ENCODE peak calls at places on chromosomes 11 and 22, in ten cellular contexts. B is right lobe of liver, G is IMR-90, A is breast epithelium, T is prostate gland, P is uterus, R is endothelial cell of umbilical vein, V is H1, S is A549, K is esophagus squamous epithelium. M is an unnamed sample. For H3K4me1, the result is how much of the 10 kb centered on the place peaks cover.

GRCh38 chr11:79902493-79902892 is 461.7 kb upstream of the TENM4 start:
- DNase-seq in A (no peak), R (no peak), V (no peak), G (peak), T (no peak), K (no peak), S (no peak), B (no peak), P (no peak), M (no peak)

GRCh38 chr11:120168108-120168959 is 30.4 kb upstream of the TRIM29 start:
- DNase-seq in A (no peak), B (no peak), K (no peak), P (no peak), R (no peak), V (no peak), S (no peak), T (no peak), G (peak), M (no peak)

GRCh38 chr22:38069372-38070249 is 12.4 kb downstream of the PICK1 start:
- DNase-seq in T (peak), K (no peak), A (no peak), R (peak), G (peak), P (peak), V (no peak), S (peak), B (peak), M (no peak)

GRCh38 chr11:117345039-117345438 is 17.4 kb downstream of the CEP164 start:
- DNase-seq in S (no peak), V (no peak), K (no peak), G (peak), T (no peak), B (no peak), R (no peak), P (no peak), A (no peak), M (no peak)

GRCh38 chr22:43471186-43471585 is 59.4 kb downstream of the MPPED1 start:
- DNase-seq in S (no peak), B (no peak), A (no peak), P (no peak), G (no peak), V (no peak), K (no peak), T (no peak), R (no peak), M (no peak)

GRCh38 chr11:82507288-82507687 is 226.4 kb downstream of the FAM181B start:
- DNase-seq in B (no peak), R (no peak), K (no peak), G (no peak), S (no peak), T (no peak), V (no peak), P (no peak), A (no peak), M (no peak)

GRCh38 chr11:2174361-2174760 is 2.7 kb upstream of the TH start:
- DNase-seq in B (no peak), S (no peak), T (no peak), P (no peak), V (no peak), R (no peak), A (no peak), G (no peak), K (no peak), M (no peak)

GRCh38 chr11:100939581-100939980 is 190.0 kb downstream of the PGR start:
- DNase-seq in G (no peak), R (no peak), A (no peak), V (no peak), B (no peak), S (no peak), K (no peak), T (no peak), P (no peak), M (no peak)

GRCh38 chr22:23207786-23208325 is 27.5 kb downstream of the BCR start:
- DNase-seq in G (no peak), B (no peak), T (no peak), R (no peak), K (no peak), A (no peak), V (no peak), P (no peak), S (no peak), M (peak)

GRCh38 chr11:819943-820649 is 1.4 kb downstream of the PNPLA2 start:
- DNase-seq in B (peak), K (peak), T (peak), R (peak), V (peak), A (peak), S (peak), G (peak), P (peak), M (peak)

GRCh38 chr22:27554106-27554814 is 247.3 kb downstream of the MN1 start:
- DNase-seq in A (no peak), T (no peak), G (peak), V (no peak), S (no peak), R (peak), B (no peak), P (peak), K (no peak), M (no peak)

GRCh38 chr11:3903207-3903896 is 47.9 kb downstream of the STIM1 start:
- DNase-seq in G (no peak), V (no peak), S (no peak), K (no peak), R (no peak), T (no peak), B (no peak), P (no peak), A (peak), M (no peak)

GRCh38 chr22:44615602-44616180 is 86.3 kb upstream of the PRR5 start:
- DNase-seq in B (no peak), T (no peak), S (no peak), A (no peak), K (no peak), V (no peak), R (no peak), G (no peak), P (no peak), M (no peak)

GRCh38 chr22:49935561-49935960 is 17.1 kb downstream of the CRELD2 start:
- DNase-seq in B (no peak), G (no peak), P (no peak), R (no peak), K (no peak), V (no peak), T (no peak), A (no peak), S (no peak), M (no peak)

GRCh38 chr22:49934891-49935557 is 16.6 kb downstream of the CRELD2 start:
- DNase-seq in R (peak), B (peak), K (no peak), V (peak), T (peak), G (peak), A (peak), S (peak), P (peak), M (peak)

GRCh38 chr22:49936018-49936972 is 17.9 kb downstream of the CRELD2 start:
- DNase-seq in R (peak), A (peak), P (peak), V (peak), K (peak), S (peak), G (peak), B (peak), T (peak), M (peak)

GRCh38 chr22:49933236-49933921 is 14.9 kb downstream of the CRELD2 start:
- DNase-seq in A (peak), G (no peak), R (no peak), B (peak), P (peak), S (no peak), K (no peak), V (no peak), T (no peak), M (peak)

GRCh38 chr22:49934144-49934890 is 15.9 kb downstream of the CRELD2 start:
- DNase-seq in V (no peak), K (no peak), P (peak), R (no peak), A (peak), T (peak), S (no peak), B (peak), G (peak), M (peak)
- TF ChIP-seq POLR2A in V (no peak), K (no peak), P (no peak), R (no peak), A (no peak), T (peak), S (no peak), B (no peak), G (no peak), M (peak)

GRCh38 chr22:48574776-48575566 is 1252.7 kb downstream of the BRD1 start:
- DNase-seq in A (peak), G (no peak), V (peak), P (peak), K (no peak), B (no peak), S (peak), T (peak), R (no peak), M (peak)

GRCh38 chr22:48577014-48577690 is 1250.5 kb downstream of the BRD1 start:
- DNase-seq in S (no peak), V (no peak), R (no peak), B (no peak), P (no peak), A (no peak), T (no peak), G (no peak), K (no peak), M (no peak)

GRCh38 chr22:48576333-48577013 is 1251.2 kb downstream of the BRD1 start:
- DNase-seq in B (no peak), P (no peak), R (no peak), A (no peak), T (peak), S (no peak), V (peak), K (no peak), G (no peak), M (no peak)

GRCh38 chr22:48577691-48578090 is 1250.0 kb downstream of the BRD1 start:
- DNase-seq in V (no peak), R (no peak), S (no peak), B (no peak), G (no peak), A (no peak), P (no peak), K (no peak), T (no peak), M (no peak)

DNA sequence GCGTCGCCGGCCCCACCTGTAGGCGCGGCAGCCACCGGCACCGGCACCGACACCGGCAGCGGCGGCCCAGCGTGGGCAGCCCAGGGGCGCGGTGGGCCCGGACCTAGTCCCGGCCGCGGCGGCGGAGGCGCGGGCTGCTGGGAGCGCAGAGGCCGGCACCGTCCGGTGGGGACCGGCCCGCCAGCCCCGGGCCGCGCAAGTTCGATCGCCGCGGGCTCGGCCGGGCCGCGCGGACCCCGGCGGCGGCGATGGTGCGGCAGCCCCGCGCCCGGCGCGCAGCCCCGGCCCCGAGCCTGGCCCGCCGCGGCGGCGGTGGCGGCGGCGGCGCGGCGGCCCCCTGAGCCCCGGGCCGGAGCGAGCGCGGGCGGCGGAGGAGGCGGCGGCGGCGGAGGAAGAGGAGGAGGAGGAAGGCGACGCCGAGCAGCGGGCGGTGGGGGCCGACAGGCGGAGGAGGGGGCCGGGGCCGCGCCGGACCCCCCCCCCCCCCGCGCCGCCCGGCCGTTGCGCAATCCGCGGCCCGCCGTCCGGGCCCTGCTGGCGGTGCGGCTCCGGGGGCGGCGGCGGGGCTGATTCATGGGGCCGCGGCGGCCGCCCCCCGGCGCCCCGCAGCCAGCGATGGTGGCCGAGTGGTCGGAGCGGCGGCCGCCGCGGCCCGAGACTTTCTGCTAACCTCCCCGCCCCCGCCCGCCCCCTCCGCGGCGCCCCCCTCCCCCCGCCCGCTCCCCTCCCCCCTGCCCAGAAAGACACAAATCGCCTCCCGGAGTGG is 1251.9 kb downstream of the BRD1 start:
- DNase-seq in G (no peak), T (no peak), P (no peak), R (no peak), S (no peak), V (no peak), A (no peak), B (no peak), K (no peak), M (no peak)
- H3K4me3 ChIP-seq in G (no peak), T (peak), P (no peak), R (no peak), S (peak), V (peak), A (peak), B (no peak), K (peak), M (no peak)

DNA sequence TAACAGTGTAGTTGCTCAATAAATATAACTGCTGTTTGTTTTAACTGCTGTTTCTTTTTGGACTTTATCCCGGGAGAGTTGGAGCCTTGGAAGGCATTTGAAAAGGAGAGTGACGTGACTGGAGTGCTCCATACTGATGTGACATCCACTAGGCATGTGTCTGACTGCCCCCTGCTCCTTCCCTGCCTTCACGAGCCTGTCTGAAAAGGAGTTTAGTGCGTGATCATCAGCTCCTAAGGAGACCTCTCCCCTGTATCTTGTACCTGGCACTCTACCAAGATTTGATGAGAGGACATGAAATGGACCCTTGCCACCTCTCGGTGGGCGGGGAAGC is 22.9 kb downstream of the ZBTB16 start:
- DNase-seq in T (no peak), A (no peak), K (no peak), G (no peak), P (no peak), B (no peak), R (no peak), V (no peak), S (no peak), M (peak)
- H3K4me1 ChIP-seq in T (half or more), A (half or more), K (half or more), G (under half), P (under half), B (under half), R (under half), V (under half), S (under half), M (half or more)

GRCh38 chr11:63917685-63918523 is 940 bp upstream of the RCOR2 start:
- DNase-seq in B (no peak), T (peak), K (no peak), R (no peak), S (peak), G (no peak), P (peak), A (no peak), V (peak), M (peak)
- TF ChIP-seq POLR2A in B (no peak), T (no peak), K (no peak), R (no peak), S (no peak), G (no peak), P (no peak), A (no peak), V (peak), M (no peak)

GRCh38 chr11:128515086-128515485 is 72.3 kb downstream of the ETS1 start:
- DNase-seq in V (no peak), K (no peak), A (no peak), B (no peak), S (no peak), P (no peak), R (no peak), T (no peak), G (no peak), M (no peak)
- H3K4me3 ChIP-seq in V (no peak), K (peak), A (peak), B (no peak), S (no peak), P (no peak), R (no peak), T (no peak), G (no peak), M (no peak)